ENCODE peak calls at places on chromosome 17, in five cellular contexts. V, Y, G, K and F are unnamed samples.
A peak's percentile ranks its signal among the peaks of the same experiment; 100 is the strongest.

GRCh38 chr17:5220074-5220473 is 14.6 kb downstream of the SCIMP start:
- DNase-seq in V (peak; percentile 44), Y (no peak), G (no peak), K (no peak), F (no peak)

GRCh38 chr17:31744541-31744951 is 114.5 kb downstream of the COPRS start:
- DNase-seq in V (no peak), Y (no peak), G (no peak), K (no peak), F (no peak)

GRCh38 chr17:37361543-37361942 is 14.2 kb upstream of the C17orf78 start:
- DNase-seq in V (no peak), Y (no peak), G (no peak), K (no peak), F (no peak)

GRCh38 chr17:40952675-40953074 is 14.1 kb downstream of the KRT39 start:
- DNase-seq in V (no peak), Y (no peak), G (no peak), K (no peak), F (no peak)

GRCh38 chr17:77602062-77602746 is 356.3 kb upstream of the TNRC6C start:
- DNase-seq in V (peak; percentile 40), Y (peak; percentile 59), G (peak; percentile 27), K (peak; percentile 46), F (no peak)

GRCh38 chr17:79619636-79620206 is 8.9 kb upstream of the RBFOX3 start:
- DNase-seq in V (peak; percentile 23), Y (peak; percentile 29), G (no peak), K (peak; percentile 4), F (no peak)

GRCh38 chr17:38430316-38430715 is 2.1 kb downstream of the ARHGAP23 start:
- DNase-seq in V (no peak), Y (no peak), G (no peak), K (no peak), F (no peak)

GRCh38 chr17:29588561-29589411 is 662 bp downstream of the GIT1 start:
- DNase-seq in V (peak; percentile 90), Y (peak; percentile 58), G (no peak), K (peak; percentile 43), F (peak; percentile 63)

DNA sequence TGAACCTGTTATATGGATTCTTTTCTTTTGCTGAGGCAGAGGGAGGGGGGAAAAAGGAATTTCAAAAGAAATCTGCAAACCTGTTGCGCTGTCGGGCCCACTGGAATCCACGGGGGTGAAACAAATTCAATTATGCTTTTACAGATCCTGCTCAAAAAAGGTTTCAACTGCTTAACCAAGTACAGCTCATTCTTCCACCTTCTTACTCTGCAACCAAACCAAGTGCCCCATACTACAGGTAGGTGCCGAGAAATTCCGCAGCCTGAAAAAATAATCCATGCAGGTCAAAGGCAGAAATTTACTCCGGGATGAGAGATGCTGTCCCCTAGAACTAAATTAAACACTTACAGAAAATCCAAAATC is 416 bp downstream of the RNF43 start:
- DNase-seq in V (no peak), Y (no peak), G (no peak), K (no peak), F (peak; percentile 17)
- H3K27ac ChIP-seq in V (no peak overlapping the region), Y (no peak overlapping the region), G (peak overlapping the region; percentile 82), K (peak overlapping the region; percentile 74), F (no peak overlapping the region)

GRCh38 chr17:32943647-32944191 is 15.8 kb downstream of the TMEM98 start:
- DNase-seq in V (no peak), Y (no peak), G (no peak), K (no peak), F (no peak)
- TF ChIP-seq POLR2AphosphoS5 in V (no peak), Y (no peak), G (peak; percentile 7), K (no peak), F (no peak)

DNA sequence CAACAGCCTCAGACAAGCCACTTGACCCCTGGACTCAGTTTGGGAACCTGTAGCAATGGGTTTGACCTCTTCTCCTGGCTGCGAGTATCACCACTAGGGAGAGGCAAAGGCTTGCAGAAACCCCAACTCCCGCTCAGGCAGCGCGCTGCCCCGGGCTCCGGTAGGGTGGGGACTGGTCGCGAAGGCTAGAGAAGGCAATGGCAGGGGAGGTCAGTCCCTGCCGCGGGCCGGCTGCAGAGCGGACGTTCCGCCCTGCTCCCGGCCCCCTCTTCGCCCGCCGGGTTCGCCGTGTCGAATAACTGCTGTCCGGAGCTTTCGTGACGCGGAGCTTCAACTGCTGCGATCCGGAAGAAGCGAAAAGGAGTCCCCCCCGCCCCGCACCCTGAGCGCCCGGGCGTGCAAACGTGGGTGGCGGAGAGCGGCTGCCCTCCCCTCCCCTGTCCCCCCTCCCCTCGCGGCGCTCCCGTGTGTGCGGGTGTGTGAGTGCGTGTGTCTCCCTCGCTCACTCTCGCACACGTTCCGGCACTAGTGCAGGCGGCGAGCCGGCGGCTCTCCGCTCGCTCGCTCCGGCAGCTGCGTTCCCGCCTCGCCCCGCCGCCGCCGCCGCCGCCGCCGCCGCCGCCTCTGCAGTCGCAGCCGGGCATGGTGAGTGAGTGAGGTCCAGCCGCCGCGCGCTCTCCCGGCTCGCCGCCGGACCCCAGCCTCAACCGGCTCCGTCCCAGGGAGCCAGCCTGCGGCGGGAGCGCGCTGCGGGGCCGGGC is 792 bp upstream of the SHISA6 start:
- DNase-seq in V (no peak), Y (peak; percentile 54), G (peak; percentile 51), K (peak; percentile 15), F (peak; percentile 39)
- TF ChIP-seq CTCF in V (no peak), Y (no peak), G (no peak), K (no peak), F (peak; percentile 31)

DNA sequence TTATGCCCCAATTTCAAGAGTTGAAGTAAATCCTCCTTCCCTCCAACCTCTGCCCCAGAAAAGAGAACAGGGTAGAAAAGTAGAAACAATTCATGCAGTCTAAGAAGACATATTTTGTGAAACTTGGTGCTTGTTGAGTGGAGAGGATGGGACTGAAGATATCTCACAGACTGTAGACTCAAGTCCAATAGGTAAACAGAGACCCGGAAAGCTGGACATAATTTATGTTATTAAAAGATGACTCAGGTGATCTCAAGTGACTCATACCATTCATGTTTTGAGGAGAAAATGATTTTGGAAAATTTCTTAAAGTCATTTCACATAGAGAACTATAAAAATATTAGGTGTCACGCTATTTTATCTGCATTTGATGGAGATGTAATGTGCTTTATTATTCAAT is 203.1 kb upstream of the SOX9 start:
- DNase-seq in V (no peak), Y (no peak), G (no peak), K (no peak), F (no peak)
- H3K27ac ChIP-seq in V (no peak overlapping the region), Y (no peak overlapping the region), G (no peak overlapping the region), K (no peak overlapping the region), F (no peak overlapping the region)

GRCh38 chr17:72715906-72716572 is 376.4 kb downstream of the SLC39A11 start:
- DNase-seq in V (no peak), Y (no peak), G (no peak), K (no peak), F (no peak)
- TF ChIP-seq POLR2AphosphoS5 in V (no peak), Y (peak; percentile 28), G (peak; percentile 29), K (no peak), F (no peak)

DNA sequence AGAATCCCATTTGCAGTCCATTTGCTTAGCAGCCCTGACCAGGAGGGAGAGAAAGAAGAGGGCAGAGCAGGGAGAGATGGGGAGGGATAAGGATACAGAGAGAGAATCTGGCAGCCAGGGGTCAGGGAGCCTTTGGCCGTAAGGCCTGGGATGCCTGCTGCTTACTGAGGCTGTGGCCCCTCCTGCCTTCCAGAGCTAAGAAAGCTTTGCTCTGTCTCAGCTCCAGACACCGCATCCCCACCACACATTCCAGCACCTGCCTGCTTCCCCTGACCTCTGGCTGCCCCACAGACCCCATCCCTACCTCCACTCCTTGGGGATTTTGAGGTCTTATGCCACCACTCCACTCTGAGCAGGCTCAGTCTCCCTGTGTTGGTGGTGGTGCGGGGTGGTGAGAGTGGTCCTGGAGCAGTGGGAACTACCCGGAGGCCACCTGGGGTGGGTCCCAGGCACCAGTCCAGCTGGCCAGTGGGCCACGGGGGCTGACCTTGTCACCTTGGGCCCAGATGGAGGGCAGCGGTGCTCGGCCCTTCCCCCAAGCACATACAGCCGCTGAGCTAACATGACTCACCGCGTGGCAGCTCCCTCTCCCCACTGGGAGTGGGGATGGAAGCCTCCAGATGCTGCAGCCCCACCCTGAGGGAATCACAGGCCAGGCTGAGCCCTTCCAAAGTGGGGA is 58.3 kb downstream of the RAI1 start:
- DNase-seq in V (no peak), Y (peak; percentile 78), G (peak; percentile 50), K (peak; percentile 46), F (no peak)
- TF ChIP-seq CTCF in V (no peak), Y (no peak), G (no peak), K (no peak), F (no peak)

DNA sequence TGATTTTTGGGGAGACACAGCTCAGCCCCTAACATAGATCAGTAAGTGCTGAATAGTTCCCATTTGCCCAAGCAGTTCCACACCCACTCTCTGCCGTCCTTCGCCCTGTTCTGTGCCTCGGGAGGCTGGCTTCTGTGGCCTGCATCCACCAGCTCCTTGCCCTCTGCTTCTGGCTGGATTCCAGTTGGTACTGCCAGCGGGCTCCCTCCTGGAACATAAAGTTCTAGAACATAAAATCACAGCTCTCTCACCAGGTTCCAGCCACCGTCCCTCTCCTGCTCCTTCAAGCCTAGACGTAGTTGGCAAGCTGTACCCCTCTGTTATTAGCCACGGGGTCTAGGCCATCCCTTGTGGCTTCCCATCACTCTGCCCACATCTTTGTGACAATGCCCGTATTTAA is 3.9 kb upstream of the MRPS23 start:
- DNase-seq in V (no peak), Y (no peak), G (peak; percentile 91), K (peak; percentile 42), F (no peak)
- H3K27ac ChIP-seq in V (no peak overlapping the region), Y (no peak overlapping the region), G (peak overlapping the region; percentile 95), K (peak overlapping the region; percentile 90), F (no peak overlapping the region)

DNA sequence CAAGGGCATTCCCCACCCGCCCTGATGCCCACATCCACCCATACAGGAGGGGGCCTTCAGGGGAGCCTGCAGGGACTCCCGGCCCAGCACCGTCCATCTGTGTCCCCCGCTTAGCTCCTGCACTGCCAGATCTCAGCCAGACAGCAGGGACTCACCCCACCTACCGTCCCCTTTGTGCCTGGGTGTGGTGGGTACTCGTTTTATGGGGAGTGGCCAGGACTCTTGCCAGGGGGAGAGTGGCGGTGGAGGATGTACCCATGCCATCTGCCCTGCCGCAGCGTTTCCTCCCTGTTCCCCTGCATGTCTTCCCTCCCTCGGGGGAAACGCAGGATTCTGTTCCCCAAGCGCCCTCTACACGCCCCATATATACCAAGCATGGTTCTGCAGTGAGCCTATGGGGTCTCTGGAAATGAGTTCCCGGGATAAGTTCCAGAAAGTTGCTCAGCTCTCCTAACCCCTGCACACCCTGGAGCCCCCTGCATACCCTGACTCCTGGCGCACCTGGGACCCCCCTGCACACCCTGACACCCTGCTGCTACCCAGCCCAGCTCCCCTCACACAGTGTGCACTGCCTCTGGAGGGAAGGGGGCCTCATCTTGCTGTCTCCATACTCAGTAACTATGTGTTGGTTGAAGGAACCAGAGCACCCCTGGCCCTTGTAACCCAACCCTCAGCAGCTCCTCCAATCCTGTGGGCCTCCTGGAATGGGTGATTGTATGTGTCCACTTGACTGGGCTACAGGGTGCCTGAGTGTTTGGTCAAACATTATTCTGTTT is 4.2 kb upstream of the MAFG start:
- DNase-seq in V (no peak), Y (no peak), G (no peak), K (no peak), F (no peak)
- TF ChIP-seq POLR2AphosphoS5 in V (no peak), Y (no peak), G (no peak), K (no peak), F (peak; percentile 77)